ENCODE peak calls at places on chromosomes 16 and 17, in eight cellular contexts. D, M, V, A, B, H, F and Y are unnamed samples.

GRCh38 chr16:58931436-58931835 is 197.3 kb upstream of the GOT2 start:
- DNase-seq in B (peak; percentile 46), D (no peak), A (no peak), V (no peak), F (no peak), M (no peak), H (peak; percentile 30), Y (no peak)

GRCh38 chr16:55240933-55241332 is 83.1 kb upstream of the IRX6 start:
- DNase-seq in D (no peak), M (no peak), B (no peak), F (no peak), V (no peak), A (no peak), H (no peak), Y (no peak)

GRCh38 chr16:53541326-53541725 is 38.3 kb upstream of the AKTIP start:
- DNase-seq in D (no peak), V (no peak), H (peak; percentile 7), F (no peak), A (no peak), M (no peak), B (no peak), Y (no peak)

GRCh38 chr17:50221500-50222480 is 20.4 kb upstream of the COL1A1 start:
- DNase-seq in M (no peak), H (peak; percentile 86), F (no peak), B (peak; percentile 81), D (no peak), A (peak; percentile 87), V (no peak), Y (no peak)

GRCh38 chr17:67052720-67053437 is 8.5 kb downstream of the CACNG1 start:
- DNase-seq in H (no peak), V (no peak), B (no peak), A (no peak), D (no peak), F (no peak), M (no peak), Y (no peak)

GRCh38 chr16:66486773-66487579 is 59.9 kb downstream of the BEAN1 start:
- DNase-seq in D (no peak), M (no peak), B (peak; percentile 73), H (peak; percentile 70), F (no peak), V (no peak), A (peak; percentile 85), Y (peak; percentile 51)

GRCh38 chr17:6910987-6911603 is 79.6 kb upstream of the TEKT1 start:
- DNase-seq in B (no peak), M (no peak), H (peak; percentile 52), V (peak; percentile 33), A (no peak), F (no peak), D (no peak), Y (no peak)

GRCh38 chr17:70478883-70479282 is 309.6 kb downstream of the KCNJ2 start:
- DNase-seq in A (peak; percentile 73), B (no peak), V (no peak), H (no peak), M (no peak), F (no peak), D (no peak), Y (no peak)

GRCh38 chr17:83103200-83103937 is 24.0 kb downstream of the METRNL start:
- DNase-seq in V (peak; percentile 17), D (no peak), A (peak; percentile 74), M (peak; percentile 83), B (peak; percentile 51), F (no peak), H (peak; percentile 77), Y (peak; percentile 85)

GRCh38 chr17:28392491-28392890 is 13.5 kb downstream of the SLC46A1 start:
- DNase-seq in H (no peak), M (no peak), V (no peak), A (no peak), F (no peak), D (no peak), B (peak; percentile 38), Y (no peak)

GRCh38 chr16:50616386-50616785 is 64.7 kb downstream of the SNX20 start:
- DNase-seq in B (no peak), A (peak; percentile 52), V (no peak), D (no peak), M (no peak), F (no peak), H (no peak), Y (no peak)

GRCh38 chr17:694239-694638 is 20.4 kb downstream of the VPS53 start:
- DNase-seq in H (peak; percentile 99), V (peak; percentile 91), M (no peak), F (no peak), A (no peak), D (no peak), B (peak; percentile 98), Y (peak; percentile 67)

GRCh38 chr16:14600164-14600563 is 29.9 kb downstream of the PARN start:
- DNase-seq in M (peak; percentile 30), D (no peak), V (peak; percentile 17), F (no peak), B (no peak), H (peak; percentile 38), A (no peak), Y (no peak)

GRCh38 chr16:77963185-77964044 is 58.9 kb upstream of the CLEC3A start:
- DNase-seq in B (no peak), H (peak; percentile 13), A (no peak), M (no peak), V (no peak), F (no peak), D (no peak), Y (no peak)

GRCh38 chr17:82120148-82120547 is 22.1 kb upstream of the FASN start:
- DNase-seq in H (peak; percentile 87), V (no peak), B (no peak), A (no peak), M (no peak), D (no peak), F (no peak), Y (no peak)

GRCh38 chr17:48799069-48799710 is 17.8 kb downstream of the TTLL6 start:
- DNase-seq in V (no peak), M (peak; percentile 57), D (no peak), H (no peak), F (no peak), A (no peak), B (no peak), Y (no peak)

GRCh38 chr17:13993106-13993505 is 76.2 kb upstream of the COX10 start:
- DNase-seq in A (no peak), F (no peak), B (no peak), D (no peak), H (no peak), V (no peak), M (no peak), Y (no peak)

GRCh38 chr16:12899529-12900168 is 1.7 kb upstream of the SHISA9 start:
- DNase-seq in H (no peak), D (no peak), F (no peak), B (no peak), A (no peak), V (no peak), M (peak; percentile 36), Y (no peak)

GRCh38 chr17:82615084-82616020 is 32.9 kb downstream of the WDR45B start:
- DNase-seq in B (no peak), D (no peak), A (no peak), H (no peak), F (no peak), M (no peak), V (no peak), Y (no peak)

GRCh38 chr16:2385441-2385840 is 43.8 kb upstream of the CCNF start:
- DNase-seq in H (no peak), B (no peak), F (no peak), A (no peak), V (no peak), M (peak; percentile 40), D (no peak), Y (no peak)

GRCh38 chr17:78599419-78599818 is 22.2 kb upstream of the DNAH17 start:
- DNase-seq in A (no peak), D (no peak), M (no peak), V (no peak), H (no peak), B (no peak), F (no peak), Y (no peak)

GRCh38 chr16:70390774-70391173 is 44.1 kb downstream of the DDX19A start:
- DNase-seq in H (no peak), V (no peak), F (no peak), D (no peak), A (no peak), M (no peak), B (no peak), Y (no peak)